ENCODE peak calls at places on chromosomes 6 and 20, in nine cellular contexts. K is osteoblast; Y is stomach; C is cardiac fibroblast; J is tibial artery; B is brain microvascular endothelial cell; E is CD8-positive, alpha-beta T cell; G is heart left ventricle; W is heart right ventricle. D is an unnamed sample.

GRCh38 chr6:35146453-35146852 is 5.3 kb upstream of the TCP11 start:
- DNase-seq in C (peak; percentile 69), B (peak; percentile 46), W (peak; percentile 40), K (peak; percentile 89), G (peak; percentile 49), J (peak; percentile 41), Y (peak; percentile 73), E (no peak), D (no peak)

GRCh38 chr6:46781478-46782378 is 11.5 kb upstream of the MEP1A start:
- DNase-seq in C (peak; percentile 79), Y (peak; percentile 45), G (peak; percentile 38), E (no peak), K (peak; percentile 52), B (peak; percentile 70), W (peak; percentile 63), J (peak; percentile 72), D (no peak)

GRCh38 chr20:10922941-10923340 is 249.1 kb upstream of the JAG1 start:
- DNase-seq in Y (no peak), B (peak; percentile 91), G (no peak), J (no peak), C (peak; percentile 87), E (no peak), K (no peak), W (no peak), D (peak; percentile 90)

GRCh38 chr6:41970436-41970846 is 28.8 kb upstream of the CCND3 start:
- DNase-seq in B (peak; percentile 18), G (peak; percentile 44), K (peak; percentile 91), E (no peak), Y (no peak), J (peak; percentile 51), W (no peak), C (peak; percentile 62), D (no peak)

GRCh38 chr20:36642136-36642535 is 3.9 kb downstream of the SLA2 start:
- DNase-seq in J (no peak), G (no peak), E (no peak), W (no peak), Y (no peak), B (no peak), K (no peak), C (no peak), D (no peak)

GRCh38 chr6:24431045-24431451 is 28.3 kb downstream of the MRS2 start:
- DNase-seq in W (peak; percentile 9), E (no peak), C (peak; percentile 66), J (no peak), B (peak; percentile 38), G (no peak), Y (no peak), K (peak; percentile 82), D (no peak)

GRCh38 chr6:160767019-160767646 is 65.1 kb downstream of the PLG start:
- DNase-seq in Y (peak; percentile 74), E (peak; percentile 50), C (peak; percentile 55), J (peak; percentile 29), B (peak; percentile 35), G (peak; percentile 58), W (peak; percentile 29), K (peak; percentile 64), D (peak; percentile 6)

GRCh38 chr6:13248549-13248948 is 79.8 kb downstream of the TBC1D7 start:
- DNase-seq in Y (no peak), G (no peak), K (no peak), B (no peak), C (no peak), J (no peak), W (no peak), E (no peak), D (no peak)

GRCh38 chr6:159085396-159085895 is 40.7 kb upstream of the TAGAP start:
- DNase-seq in K (no peak), J (no peak), E (no peak), C (no peak), B (no peak), Y (no peak), G (no peak), W (no peak), D (no peak)

GRCh38 chr6:150377211-150377781 is 8.5 kb downstream of the IYD start:
- DNase-seq in J (no peak), W (no peak), C (peak; percentile 38), K (no peak), B (no peak), Y (no peak), E (no peak), G (no peak), D (peak; percentile 93)

GRCh38 chr6:43865947-43866346 is 95.9 kb downstream of the VEGFA start:
- DNase-seq in C (no peak), W (no peak), B (no peak), Y (no peak), E (no peak), G (no peak), K (no peak), J (no peak), D (peak; percentile 59)

GRCh38 chr20:63744574-63745423 is 5.2 kb downstream of the SLC2A4RG start:
- DNase-seq in Y (no peak), K (peak; percentile 89), C (no peak), W (no peak), J (no peak), G (peak; percentile 25), B (no peak), E (no peak), D (no peak)

GRCh38 chr6:86154852-86155251 is 512.2 kb upstream of the SYNCRIP start:
- DNase-seq in C (no peak), E (no peak), K (no peak), Y (no peak), W (no peak), B (no peak), G (no peak), J (no peak), D (no peak)

GRCh38 chr6:151391471-151392428 is at the start of gene ZBTB2:
- DNase-seq in K (peak; percentile 91), W (peak; percentile 71), G (peak; percentile 80), J (peak; percentile 83), Y (peak; percentile 64), B (peak; percentile 67), E (peak; percentile 81), C (peak; percentile 75), D (peak; percentile 46)

DNA sequence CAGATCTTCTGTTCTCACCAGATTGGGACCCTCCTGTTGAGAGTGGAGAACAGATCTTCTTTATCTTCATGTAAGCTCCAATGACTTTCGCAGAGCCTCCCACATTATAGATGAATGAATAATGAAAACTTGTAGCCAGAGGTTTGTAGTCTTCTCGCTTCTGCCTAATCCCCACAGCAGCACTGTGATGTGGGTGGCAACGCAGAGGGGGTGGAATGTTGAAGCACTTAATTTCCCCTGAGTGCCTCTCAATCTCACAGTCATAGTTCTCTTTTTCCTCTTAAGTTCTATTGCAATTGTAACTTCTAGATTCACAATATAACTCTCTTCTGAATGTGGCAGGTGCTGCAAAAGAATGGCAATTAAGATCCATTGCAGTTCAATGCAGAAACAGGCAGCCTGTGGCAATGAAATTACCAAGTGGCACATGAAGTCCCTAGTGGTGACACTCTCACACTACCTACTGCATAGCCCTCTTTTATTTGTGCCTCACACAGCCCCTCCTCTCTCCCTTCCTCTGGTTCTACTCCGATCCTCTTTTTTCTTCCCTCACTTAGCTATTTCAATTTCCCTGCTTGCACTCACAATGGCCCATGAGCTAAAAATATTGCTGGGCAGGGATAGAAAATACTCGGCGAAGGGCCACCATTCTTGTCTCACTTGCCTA is 281.9 kb downstream of the UBE3D start:
- DNase-seq in C (no peak), K (no peak), J (no peak), W (no peak), B (no peak), Y (no peak), E (no peak), G (no peak), D (no peak)
- TF ChIP-seq CTCF in C (no peak), K (peak; percentile 15), J (no peak), W (no peak), B (peak; percentile 40), Y (no peak), E (no peak), G (no peak), D (peak; percentile 44)

GRCh38 chr6:106102034-106102433 is 15.9 kb downstream of the PRDM1 start:
- DNase-seq in G (no peak), B (no peak), C (no peak), J (no peak), W (no peak), Y (no peak), K (no peak), E (no peak), D (no peak)

GRCh38 chr6:106102967-106103727 is 17.0 kb downstream of the PRDM1 start:
- DNase-seq in K (no peak), B (no peak), Y (no peak), G (no peak), E (no peak), J (no peak), W (no peak), C (no peak), D (no peak)

GRCh38 chr6:106104941-106105340 is 18.8 kb downstream of the PRDM1 start:
- DNase-seq in B (no peak), W (no peak), G (no peak), K (no peak), J (no peak), E (no peak), C (no peak), Y (no peak), D (no peak)

GRCh38 chr6:106104476-106104875 is 18.3 kb downstream of the PRDM1 start:
- DNase-seq in J (no peak), E (no peak), Y (no peak), B (no peak), G (no peak), W (no peak), C (no peak), K (no peak), D (no peak)

DNA sequence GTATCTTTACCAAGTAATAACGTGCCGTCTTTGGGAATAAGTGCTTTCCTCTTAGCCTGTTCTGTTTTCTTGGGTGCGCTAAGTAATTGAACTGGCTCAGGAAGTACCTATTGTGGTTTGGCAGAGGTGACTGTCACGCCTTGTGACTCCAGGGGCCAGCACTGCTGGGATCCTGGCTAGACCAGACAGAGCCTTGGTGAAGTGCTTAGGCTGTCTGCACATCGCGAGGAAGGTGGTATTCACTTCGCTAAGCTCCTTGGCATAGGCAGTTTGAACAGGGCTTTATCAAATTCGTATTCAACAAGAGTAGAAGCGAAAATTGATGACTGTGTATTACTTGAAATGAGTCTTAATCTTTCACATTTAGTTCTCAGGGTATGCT is 17.6 kb downstream of the PRDM1 start:
- DNase-seq in G (no peak), W (no peak), K (no peak), J (no peak), Y (peak; percentile 57), B (no peak), C (no peak), E (no peak), D (no peak)
- H3K4me3 ChIP-seq in G (peak overlapping the region; percentile 35), W (peak overlapping the region; percentile 8), K (peak overlapping the region; percentile 44), J (no peak overlapping the region), Y (peak overlapping the region; percentile 34), B (no peak overlapping the region), C (no peak overlapping the region), E (peak overlapping the region; percentile 29), D (no peak overlapping the region)

GRCh38 chr6:69487688-69488087 is 309.1 kb downstream of the LMBRD1 start:
- DNase-seq in G (no peak), Y (no peak), K (no peak), J (no peak), W (no peak), C (no peak), B (no peak), E (no peak), D (no peak)
- TF ChIP-seq CTCF in G (peak; percentile 13), Y (no peak), K (no peak), J (no peak), W (no peak), C (peak; percentile 23), B (no peak), E (no peak), D (peak; percentile 46)

DNA sequence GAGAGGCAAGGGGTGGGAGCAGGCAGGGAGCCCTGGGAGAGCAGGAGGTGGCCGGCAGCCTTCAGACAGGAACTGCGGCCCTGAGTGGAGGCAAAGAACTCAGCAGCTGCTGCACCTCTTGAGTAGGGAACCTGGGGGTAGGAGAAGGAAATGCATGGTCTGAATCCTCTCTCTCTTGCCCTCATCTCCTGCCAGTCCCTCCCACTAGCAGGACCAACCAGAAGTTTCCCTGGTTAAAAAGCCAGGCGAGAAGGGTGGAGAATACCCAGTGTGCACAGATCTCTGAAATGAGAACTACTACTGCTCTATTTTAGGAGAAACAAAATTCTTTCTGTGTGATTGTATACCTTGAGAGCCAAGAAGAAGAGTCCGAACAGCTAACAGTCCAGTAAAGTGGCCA is 25.4 kb downstream of the WRNIP1 start:
- DNase-seq in Y (no peak), E (no peak), K (peak; percentile 97), C (peak; percentile 50), J (no peak), W (no peak), B (peak; percentile 71), G (no peak), D (no peak)
- H3K4me3 ChIP-seq in Y (no peak overlapping the region), E (no peak overlapping the region), K (peak overlapping the region; percentile 40), C (no peak overlapping the region), J (peak overlapping the region; percentile 33), W (no peak overlapping the region), B (no peak overlapping the region), G (no peak overlapping the region), D (no peak overlapping the region)